ENCODE peak calls at places on chromosomes 6 and 20, in nine cellular contexts. One of them, this sample, is unnamed.

GRCh38 chr6:37371158-37372083 is 17.6 kb downstream of the RNF8 start:
- DNase-seq in upper lobe of right lung: no peak
- DNase-seq in stomach: no peak
- DNase-seq in choroid plexus epithelial cell: peak
- DNase-seq in bronchial epithelial cell: no peak
- DNase-seq in neural progenitor cell: no peak
- DNase-seq in heart right ventricle: no peak
- DNase-seq in GM23338: no peak
- DNase-seq in tibial nerve: no peak
- DNase-seq in this sample: no peak

GRCh38 chr6:33839399-33840063 is 35.7 kb upstream of the MLN start:
- DNase-seq in upper lobe of right lung: no peak
- DNase-seq in stomach: no peak
- DNase-seq in choroid plexus epithelial cell: no peak
- DNase-seq in bronchial epithelial cell: peak
- DNase-seq in neural progenitor cell: no peak
- DNase-seq in heart right ventricle: no peak
- DNase-seq in GM23338: no peak
- DNase-seq in tibial nerve: no peak
- DNase-seq in this sample: no peak

GRCh38 chr20:61737346-61737745 is 328.3 kb downstream of the TAF4 start:
- DNase-seq in upper lobe of right lung: no peak
- DNase-seq in stomach: no peak
- DNase-seq in choroid plexus epithelial cell: no peak
- DNase-seq in bronchial epithelial cell: no peak
- DNase-seq in neural progenitor cell: no peak
- DNase-seq in heart right ventricle: no peak
- DNase-seq in GM23338: no peak
- DNase-seq in tibial nerve: no peak
- DNase-seq in this sample: no peak

GRCh38 chr6:80489911-80490635 is 383.6 kb downstream of the BCKDHB start:
- DNase-seq in upper lobe of right lung: no peak
- DNase-seq in stomach: no peak
- DNase-seq in choroid plexus epithelial cell: no peak
- DNase-seq in bronchial epithelial cell: peak
- DNase-seq in neural progenitor cell: no peak
- DNase-seq in heart right ventricle: no peak
- DNase-seq in GM23338: no peak
- DNase-seq in tibial nerve: no peak
- DNase-seq in this sample: no peak

GRCh38 chr20:64111841-64112641 is 4.7 kb upstream of the NPBWR2 start:
- DNase-seq in upper lobe of right lung: peak
- DNase-seq in stomach: peak
- DNase-seq in choroid plexus epithelial cell: no peak
- DNase-seq in bronchial epithelial cell: no peak
- DNase-seq in neural progenitor cell: no peak
- DNase-seq in heart right ventricle: no peak
- DNase-seq in GM23338: peak
- DNase-seq in tibial nerve: no peak
- DNase-seq in this sample: no peak

GRCh38 chr6:1363729-1364572 is 25.4 kb upstream of the FOXF2 start:
- DNase-seq in upper lobe of right lung: no peak
- DNase-seq in stomach: no peak
- DNase-seq in choroid plexus epithelial cell: peak
- DNase-seq in bronchial epithelial cell: peak
- DNase-seq in neural progenitor cell: no peak
- DNase-seq in heart right ventricle: no peak
- DNase-seq in GM23338: peak
- DNase-seq in tibial nerve: peak
- DNase-seq in this sample: no peak

GRCh38 chr20:64011366-64011779 is 24.6 kb upstream of the C20orf204 start:
- DNase-seq in upper lobe of right lung: no peak
- DNase-seq in stomach: no peak
- DNase-seq in choroid plexus epithelial cell: no peak
- DNase-seq in bronchial epithelial cell: no peak
- DNase-seq in neural progenitor cell: no peak
- DNase-seq in heart right ventricle: no peak
- DNase-seq in GM23338: no peak
- DNase-seq in tibial nerve: no peak
- DNase-seq in this sample: no peak

GRCh38 chr6:133040025-133040838 is 200.9 kb upstream of the EYA4 start:
- DNase-seq in upper lobe of right lung: no peak
- DNase-seq in stomach: no peak
- DNase-seq in choroid plexus epithelial cell: peak
- DNase-seq in bronchial epithelial cell: peak
- DNase-seq in neural progenitor cell: peak
- DNase-seq in heart right ventricle: no peak
- DNase-seq in GM23338: peak
- DNase-seq in tibial nerve: no peak
- DNase-seq in this sample: no peak

GRCh38 chr20:15654208-15654649 is 919.0 kb downstream of the KIF16B start:
- DNase-seq in upper lobe of right lung: no peak
- DNase-seq in stomach: peak
- DNase-seq in choroid plexus epithelial cell: peak
- DNase-seq in bronchial epithelial cell: peak
- DNase-seq in neural progenitor cell: peak
- DNase-seq in heart right ventricle: peak
- DNase-seq in GM23338: peak
- DNase-seq in tibial nerve: peak
- DNase-seq in this sample: no peak

GRCh38 chr20:32621071-32621913 is 36.2 kb upstream of the NOL4L start:
- DNase-seq in upper lobe of right lung: no peak
- DNase-seq in stomach: no peak
- DNase-seq in choroid plexus epithelial cell: no peak
- DNase-seq in bronchial epithelial cell: no peak
- DNase-seq in neural progenitor cell: peak
- DNase-seq in heart right ventricle: no peak
- DNase-seq in GM23338: no peak
- DNase-seq in tibial nerve: no peak
- DNase-seq in this sample: no peak

GRCh38 chr6:159665868-159666635 is 27.0 kb downstream of the SOD2 start:
- DNase-seq in upper lobe of right lung: no peak
- DNase-seq in stomach: no peak
- DNase-seq in choroid plexus epithelial cell: no peak
- DNase-seq in bronchial epithelial cell: no peak
- DNase-seq in neural progenitor cell: no peak
- DNase-seq in heart right ventricle: no peak
- DNase-seq in GM23338: no peak
- DNase-seq in tibial nerve: no peak
- DNase-seq in this sample: no peak

GRCh38 chr6:10722820-10723651 is at the start of gene TMEM14C:
- DNase-seq in upper lobe of right lung: peak
- DNase-seq in stomach: peak
- DNase-seq in choroid plexus epithelial cell: peak
- DNase-seq in bronchial epithelial cell: peak
- DNase-seq in neural progenitor cell: peak
- DNase-seq in heart right ventricle: peak
- DNase-seq in GM23338: peak
- DNase-seq in tibial nerve: peak
- DNase-seq in this sample: peak

GRCh38 chr6:10721850-10722569 is 860 bp upstream of the TMEM14C start:
- DNase-seq in upper lobe of right lung: no peak
- DNase-seq in stomach: no peak
- DNase-seq in choroid plexus epithelial cell: no peak
- DNase-seq in bronchial epithelial cell: no peak
- DNase-seq in neural progenitor cell: no peak
- DNase-seq in heart right ventricle: no peak
- DNase-seq in GM23338: no peak
- DNase-seq in tibial nerve: no peak
- DNase-seq in this sample: no peak

GRCh38 chr6:10722570-10722819 is 375 bp upstream of the TMEM14C start:
- DNase-seq in upper lobe of right lung: no peak
- DNase-seq in stomach: no peak
- DNase-seq in choroid plexus epithelial cell: no peak
- DNase-seq in bronchial epithelial cell: no peak
- DNase-seq in neural progenitor cell: no peak
- DNase-seq in heart right ventricle: no peak
- DNase-seq in GM23338: no peak
- DNase-seq in tibial nerve: no peak
- DNase-seq in this sample: no peak

GRCh38 chr6:10720229-10720959 is 2.5 kb upstream of the TMEM14C start:
- DNase-seq in upper lobe of right lung: peak
- DNase-seq in stomach: peak
- DNase-seq in choroid plexus epithelial cell: peak
- DNase-seq in bronchial epithelial cell: no peak
- DNase-seq in neural progenitor cell: no peak
- DNase-seq in heart right ventricle: peak
- DNase-seq in GM23338: no peak
- DNase-seq in tibial nerve: no peak
- DNase-seq in this sample: no peak

DNA sequence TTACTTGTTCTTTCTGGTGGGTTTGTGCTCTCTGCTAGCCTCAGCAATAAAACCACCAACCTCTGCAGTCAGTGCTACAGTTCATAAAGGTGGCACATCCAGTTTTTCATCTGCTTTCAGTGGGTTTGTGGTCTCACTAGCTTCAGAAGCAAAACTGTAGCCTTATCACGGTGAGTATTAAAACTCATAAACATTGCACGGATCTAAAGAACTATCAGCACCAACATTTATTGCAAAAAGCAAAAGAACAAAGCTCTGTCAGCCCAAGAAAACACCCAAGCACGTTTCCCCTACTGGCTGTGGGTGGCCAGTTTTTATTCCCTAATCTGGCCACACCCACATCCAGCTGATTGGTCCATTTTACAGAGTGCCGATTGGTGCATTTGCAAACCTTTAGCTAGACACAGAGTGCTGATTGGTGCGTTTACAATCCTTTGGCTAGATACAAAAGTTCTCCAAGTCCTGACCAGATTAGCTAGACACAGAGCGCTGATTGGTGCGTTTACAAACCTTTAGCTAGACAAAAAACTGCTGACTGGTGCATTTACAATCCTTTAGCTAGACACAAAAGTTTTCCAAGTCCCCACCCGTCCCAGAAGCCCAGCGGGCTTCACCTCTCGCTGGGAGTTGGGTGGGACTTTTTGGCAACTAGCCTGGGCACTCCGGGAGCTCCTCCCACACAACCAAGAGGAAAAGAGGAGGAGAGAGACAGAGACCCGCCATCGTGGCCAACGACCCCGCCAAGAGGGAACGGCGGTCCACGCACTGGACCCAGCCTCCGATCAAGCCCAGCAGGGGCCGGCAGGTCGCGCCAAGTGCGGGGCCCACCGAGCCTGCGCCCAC is 3.3 kb upstream of the TMEM14C start:
- DNase-seq in upper lobe of right lung: peak
- DNase-seq in stomach: no peak
- DNase-seq in choroid plexus epithelial cell: peak
- DNase-seq in bronchial epithelial cell: no peak
- DNase-seq in neural progenitor cell: no peak
- DNase-seq in heart right ventricle: peak
- DNase-seq in GM23338: no peak
- DNase-seq in tibial nerve: no peak
- DNase-seq in this sample: no peak
- H3K4me3 ChIP-seq in upper lobe of right lung: peak
- H3K4me3 ChIP-seq in stomach: peak
- H3K4me3 ChIP-seq in choroid plexus epithelial cell: peak
- H3K4me3 ChIP-seq in bronchial epithelial cell: peak
- H3K4me3 ChIP-seq in neural progenitor cell: no peak
- H3K4me3 ChIP-seq in heart right ventricle: peak
- H3K4me3 ChIP-seq in GM23338: no peak
- H3K4me3 ChIP-seq in tibial nerve: peak
- H3K4me3 ChIP-seq in this sample: peak

GRCh38 chr20:50285376-50286173 is 94.9 kb downstream of the CEBPB start:
- DNase-seq in upper lobe of right lung: no peak
- DNase-seq in stomach: no peak
- DNase-seq in choroid plexus epithelial cell: peak
- DNase-seq in bronchial epithelial cell: no peak
- DNase-seq in neural progenitor cell: no peak
- DNase-seq in heart right ventricle: no peak
- DNase-seq in GM23338: no peak
- DNase-seq in tibial nerve: no peak
- DNase-seq in this sample: no peak
- TF ChIP-seq CTCF in upper lobe of right lung: no peak
- TF ChIP-seq CTCF in stomach: no peak
- TF ChIP-seq CTCF in choroid plexus epithelial cell: peak
- TF ChIP-seq CTCF in bronchial epithelial cell: no peak
- TF ChIP-seq CTCF in neural progenitor cell: no peak
- TF ChIP-seq CTCF in heart right ventricle: no peak
- TF ChIP-seq CTCF in GM23338: no peak
- TF ChIP-seq CTCF in tibial nerve: no peak
- TF ChIP-seq CTCF in this sample: no peak

DNA sequence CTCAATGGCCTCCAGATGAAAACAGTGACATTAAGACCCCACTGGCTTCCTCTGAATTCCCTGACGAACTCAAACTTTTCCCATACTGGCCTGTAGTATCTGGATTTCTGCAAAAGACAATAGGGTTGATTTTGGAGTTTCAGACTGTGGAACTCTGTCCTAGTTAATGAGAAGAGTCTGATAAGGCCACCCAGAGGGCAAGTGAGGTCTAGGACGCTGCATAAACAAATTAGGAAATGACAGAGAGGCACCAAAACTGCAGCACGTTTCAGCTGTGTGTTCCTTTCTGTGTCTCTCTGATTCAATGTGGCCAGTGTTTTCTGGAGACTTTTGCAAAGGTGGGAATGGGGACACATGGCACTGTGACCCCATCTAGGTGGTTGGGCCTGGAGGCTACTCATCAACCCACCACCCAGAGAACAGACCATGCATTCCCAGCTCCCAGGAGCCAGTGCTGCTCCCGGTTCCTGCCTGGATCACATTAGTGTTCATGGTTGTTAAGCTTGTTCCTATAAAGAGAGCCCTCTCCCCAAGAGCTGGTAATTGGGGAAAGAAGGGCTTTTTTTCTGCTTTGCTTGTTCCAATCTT is 101.9 kb downstream of the PHACTR3 start:
- DNase-seq in upper lobe of right lung: no peak
- DNase-seq in stomach: no peak
- DNase-seq in choroid plexus epithelial cell: no peak
- DNase-seq in bronchial epithelial cell: no peak
- DNase-seq in neural progenitor cell: no peak
- DNase-seq in heart right ventricle: no peak
- DNase-seq in GM23338: no peak
- DNase-seq in tibial nerve: no peak
- DNase-seq in this sample: no peak
- H3K4me3 ChIP-seq in upper lobe of right lung: no peak
- H3K4me3 ChIP-seq in stomach: no peak
- H3K4me3 ChIP-seq in choroid plexus epithelial cell: no peak
- H3K4me3 ChIP-seq in bronchial epithelial cell: no peak
- H3K4me3 ChIP-seq in neural progenitor cell: no peak
- H3K4me3 ChIP-seq in heart right ventricle: no peak
- H3K4me3 ChIP-seq in GM23338: no peak
- H3K4me3 ChIP-seq in tibial nerve: no peak
- H3K4me3 ChIP-seq in this sample: no peak

DNA sequence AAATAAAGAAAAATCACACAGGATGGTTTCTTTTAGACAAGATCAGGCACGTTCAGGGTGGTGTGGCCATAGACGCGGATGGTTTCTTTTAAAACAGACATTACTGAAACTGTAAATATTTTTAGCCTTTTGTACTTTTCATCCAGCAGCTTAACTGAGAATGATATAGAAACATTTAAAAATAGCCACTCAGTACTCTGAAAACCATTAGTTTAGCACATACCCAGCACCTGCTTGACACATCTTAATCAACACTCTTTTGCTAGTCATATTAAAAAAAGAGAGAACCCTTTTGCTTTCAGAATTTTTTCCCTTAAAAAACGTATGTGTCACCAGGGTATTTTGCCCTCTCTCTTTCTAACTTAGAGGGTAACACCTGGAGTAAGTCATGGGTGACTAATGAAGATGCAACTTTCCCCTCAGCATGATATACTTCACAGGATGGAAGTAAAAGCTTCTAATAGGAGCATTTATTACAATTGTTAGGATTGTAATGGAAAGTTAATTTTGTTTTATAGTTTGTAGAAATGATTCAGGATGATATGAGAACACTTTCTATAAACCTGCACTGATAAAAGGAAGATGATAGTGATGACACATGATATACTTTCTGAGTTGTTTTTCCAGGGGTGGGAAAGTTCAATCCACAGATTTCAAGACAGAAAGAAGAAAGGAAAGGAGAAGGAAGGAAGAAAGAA is 45.2 kb downstream of the BACH2 start:
- DNase-seq in upper lobe of right lung: no peak
- DNase-seq in stomach: no peak
- DNase-seq in choroid plexus epithelial cell: no peak
- DNase-seq in bronchial epithelial cell: peak
- DNase-seq in neural progenitor cell: no peak
- DNase-seq in heart right ventricle: no peak
- DNase-seq in GM23338: no peak
- DNase-seq in tibial nerve: no peak
- DNase-seq in this sample: no peak
- TF ChIP-seq CTCF in upper lobe of right lung: no peak
- TF ChIP-seq CTCF in stomach: no peak
- TF ChIP-seq CTCF in choroid plexus epithelial cell: no peak
- TF ChIP-seq CTCF in bronchial epithelial cell: no peak
- TF ChIP-seq CTCF in neural progenitor cell: no peak
- TF ChIP-seq CTCF in heart right ventricle: no peak
- TF ChIP-seq CTCF in GM23338: no peak
- TF ChIP-seq CTCF in tibial nerve: no peak
- TF ChIP-seq CTCF in this sample: no peak